ENCODE peak calls at places on chromosomes 2 and 18, in ten cellular contexts. One of them, this sample, is unnamed. For H3K27me3, the result is how much of the 10 kb centered on the place peaks cover.

GRCh38 chr18:7514796-7515440 is 52.2 kb upstream of the PTPRM start:
- DNase-seq in MM.1S: no peak
- DNase-seq in AG04450: no peak
- DNase-seq in heart right ventricle: no peak
- DNase-seq in colonic mucosa: no peak
- DNase-seq in psoas muscle: no peak
- DNase-seq in dorsolateral prefrontal cortex: no peak
- DNase-seq in lung: no peak
- DNase-seq in ovary: no peak
- DNase-seq in bronchial epithelial cell: peak
- DNase-seq in this sample: peak

GRCh38 chr2:162475661-162476060 is 131.7 kb downstream of the GCA start:
- DNase-seq in MM.1S: no peak
- DNase-seq in AG04450: no peak
- DNase-seq in heart right ventricle: no peak
- DNase-seq in colonic mucosa: no peak
- DNase-seq in psoas muscle: no peak
- DNase-seq in dorsolateral prefrontal cortex: peak
- DNase-seq in lung: no peak
- DNase-seq in ovary: no peak
- DNase-seq in bronchial epithelial cell: peak
- DNase-seq in this sample: peak

GRCh38 chr18:36288689-36289088 is 8.8 kb upstream of the FHOD3 start:
- DNase-seq in MM.1S: no peak
- DNase-seq in AG04450: no peak
- DNase-seq in heart right ventricle: no peak
- DNase-seq in colonic mucosa: no peak
- DNase-seq in psoas muscle: no peak
- DNase-seq in dorsolateral prefrontal cortex: no peak
- DNase-seq in lung: no peak
- DNase-seq in ovary: no peak
- DNase-seq in bronchial epithelial cell: no peak
- DNase-seq in this sample: no peak

GRCh38 chr2:170818294-170819104 is 1.8 kb downstream of the GAD1 start:
- DNase-seq in MM.1S: no peak
- DNase-seq in AG04450: no peak
- DNase-seq in heart right ventricle: no peak
- DNase-seq in colonic mucosa: no peak
- DNase-seq in psoas muscle: no peak
- DNase-seq in dorsolateral prefrontal cortex: no peak
- DNase-seq in lung: no peak
- DNase-seq in ovary: no peak
- DNase-seq in bronchial epithelial cell: no peak
- DNase-seq in this sample: no peak

GRCh38 chr18:8703781-8704301 is 1.5 kb upstream of the MTCL1 start:
- DNase-seq in MM.1S: no peak
- DNase-seq in AG04450: no peak
- DNase-seq in heart right ventricle: no peak
- DNase-seq in colonic mucosa: no peak
- DNase-seq in psoas muscle: no peak
- DNase-seq in dorsolateral prefrontal cortex: no peak
- DNase-seq in lung: no peak
- DNase-seq in ovary: peak
- DNase-seq in bronchial epithelial cell: no peak
- DNase-seq in this sample: no peak

GRCh38 chr2:176781570-176782217 is 430.9 kb upstream of the HNRNPA3 start:
- DNase-seq in MM.1S: no peak
- DNase-seq in AG04450: no peak
- DNase-seq in heart right ventricle: no peak
- DNase-seq in colonic mucosa: no peak
- DNase-seq in psoas muscle: no peak
- DNase-seq in dorsolateral prefrontal cortex: no peak
- DNase-seq in lung: no peak
- DNase-seq in ovary: no peak
- DNase-seq in bronchial epithelial cell: no peak
- DNase-seq in this sample: no peak

GRCh38 chr2:27805180-27805579 is 33.7 kb downstream of the MRPL33 start:
- DNase-seq in MM.1S: no peak
- DNase-seq in AG04450: no peak
- DNase-seq in heart right ventricle: no peak
- DNase-seq in colonic mucosa: no peak
- DNase-seq in psoas muscle: no peak
- DNase-seq in dorsolateral prefrontal cortex: no peak
- DNase-seq in lung: no peak
- DNase-seq in ovary: no peak
- DNase-seq in bronchial epithelial cell: no peak
- DNase-seq in this sample: no peak

GRCh38 chr18:2948038-2948437 is 64.9 kb downstream of the LPIN2 start:
- DNase-seq in MM.1S: no peak
- DNase-seq in AG04450: no peak
- DNase-seq in heart right ventricle: no peak
- DNase-seq in colonic mucosa: no peak
- DNase-seq in psoas muscle: no peak
- DNase-seq in dorsolateral prefrontal cortex: no peak
- DNase-seq in lung: no peak
- DNase-seq in ovary: no peak
- DNase-seq in bronchial epithelial cell: peak
- DNase-seq in this sample: peak

GRCh38 chr2:191410646-191411436 is 165.6 kb downstream of the MYO1B start:
- DNase-seq in MM.1S: no peak
- DNase-seq in AG04450: no peak
- DNase-seq in heart right ventricle: no peak
- DNase-seq in colonic mucosa: no peak
- DNase-seq in psoas muscle: no peak
- DNase-seq in dorsolateral prefrontal cortex: no peak
- DNase-seq in lung: no peak
- DNase-seq in ovary: no peak
- DNase-seq in bronchial epithelial cell: no peak
- DNase-seq in this sample: no peak

GRCh38 chr2:88628569-88628939 is 1.3 kb upstream of the EIF2AK3 start:
- DNase-seq in MM.1S: no peak
- DNase-seq in AG04450: no peak
- DNase-seq in heart right ventricle: peak
- DNase-seq in colonic mucosa: peak
- DNase-seq in psoas muscle: no peak
- DNase-seq in dorsolateral prefrontal cortex: no peak
- DNase-seq in lung: no peak
- DNase-seq in ovary: peak
- DNase-seq in bronchial epithelial cell: no peak
- DNase-seq in this sample: no peak

GRCh38 chr2:88517759-88518201 is 65.3 kb upstream of the FOXI3 start:
- DNase-seq in MM.1S: no peak
- DNase-seq in AG04450: no peak
- DNase-seq in heart right ventricle: no peak
- DNase-seq in colonic mucosa: no peak
- DNase-seq in psoas muscle: no peak
- DNase-seq in dorsolateral prefrontal cortex: no peak
- DNase-seq in lung: no peak
- DNase-seq in ovary: no peak
- DNase-seq in bronchial epithelial cell: no peak
- DNase-seq in this sample: no peak

GRCh38 chr2:29066989-29067605 is 7.2 kb downstream of the PCARE start:
- DNase-seq in MM.1S: no peak
- DNase-seq in AG04450: no peak
- DNase-seq in heart right ventricle: no peak
- DNase-seq in colonic mucosa: no peak
- DNase-seq in psoas muscle: no peak
- DNase-seq in dorsolateral prefrontal cortex: no peak
- DNase-seq in lung: no peak
- DNase-seq in ovary: no peak
- DNase-seq in bronchial epithelial cell: peak
- DNase-seq in this sample: peak

GRCh38 chr2:68463287-68463877 is 3.7 kb downstream of the FBXO48 start:
- DNase-seq in MM.1S: peak
- DNase-seq in AG04450: peak
- DNase-seq in heart right ventricle: no peak
- DNase-seq in colonic mucosa: no peak
- DNase-seq in psoas muscle: no peak
- DNase-seq in dorsolateral prefrontal cortex: no peak
- DNase-seq in lung: no peak
- DNase-seq in ovary: no peak
- DNase-seq in bronchial epithelial cell: peak
- DNase-seq in this sample: no peak

GRCh38 chr2:9762941-9763340 is 80.3 kb upstream of the TAF1B start:
- DNase-seq in MM.1S: no peak
- DNase-seq in AG04450: no peak
- DNase-seq in heart right ventricle: no peak
- DNase-seq in colonic mucosa: no peak
- DNase-seq in psoas muscle: no peak
- DNase-seq in dorsolateral prefrontal cortex: no peak
- DNase-seq in lung: no peak
- DNase-seq in ovary: no peak
- DNase-seq in bronchial epithelial cell: no peak
- DNase-seq in this sample: no peak
- TF ChIP-seq CTCF in MM.1S: no peak
- TF ChIP-seq CTCF in AG04450: no peak
- TF ChIP-seq CTCF in heart right ventricle: no peak
- TF ChIP-seq CTCF in colonic mucosa: no peak
- TF ChIP-seq CTCF in psoas muscle: no peak
- TF ChIP-seq CTCF in dorsolateral prefrontal cortex: no peak
- TF ChIP-seq CTCF in lung: no peak
- TF ChIP-seq CTCF in ovary: no peak
- TF ChIP-seq CTCF in bronchial epithelial cell: no peak
- TF ChIP-seq CTCF in this sample: no peak

GRCh38 chr2:109171444-109172334 is 42.7 kb downstream of the SH3RF3 start:
- DNase-seq in MM.1S: no peak
- DNase-seq in AG04450: peak
- DNase-seq in heart right ventricle: peak
- DNase-seq in colonic mucosa: peak
- DNase-seq in psoas muscle: peak
- DNase-seq in dorsolateral prefrontal cortex: no peak
- DNase-seq in lung: peak
- DNase-seq in ovary: peak
- DNase-seq in bronchial epithelial cell: peak
- DNase-seq in this sample: no peak

GRCh38 chr2:109166811-109167210 is 37.8 kb downstream of the SH3RF3 start:
- DNase-seq in MM.1S: no peak
- DNase-seq in AG04450: no peak
- DNase-seq in heart right ventricle: no peak
- DNase-seq in colonic mucosa: no peak
- DNase-seq in psoas muscle: no peak
- DNase-seq in dorsolateral prefrontal cortex: no peak
- DNase-seq in lung: no peak
- DNase-seq in ovary: no peak
- DNase-seq in bronchial epithelial cell: no peak
- DNase-seq in this sample: no peak

GRCh38 chr2:109170645-109171044 is 41.6 kb downstream of the SH3RF3 start:
- DNase-seq in MM.1S: no peak
- DNase-seq in AG04450: no peak
- DNase-seq in heart right ventricle: no peak
- DNase-seq in colonic mucosa: no peak
- DNase-seq in psoas muscle: no peak
- DNase-seq in dorsolateral prefrontal cortex: no peak
- DNase-seq in lung: no peak
- DNase-seq in ovary: no peak
- DNase-seq in bronchial epithelial cell: no peak
- DNase-seq in this sample: no peak

GRCh38 chr2:109168080-109168479 is 39.1 kb downstream of the SH3RF3 start:
- DNase-seq in MM.1S: no peak
- DNase-seq in AG04450: no peak
- DNase-seq in heart right ventricle: no peak
- DNase-seq in colonic mucosa: no peak
- DNase-seq in psoas muscle: no peak
- DNase-seq in dorsolateral prefrontal cortex: no peak
- DNase-seq in lung: no peak
- DNase-seq in ovary: no peak
- DNase-seq in bronchial epithelial cell: no peak
- DNase-seq in this sample: no peak

DNA sequence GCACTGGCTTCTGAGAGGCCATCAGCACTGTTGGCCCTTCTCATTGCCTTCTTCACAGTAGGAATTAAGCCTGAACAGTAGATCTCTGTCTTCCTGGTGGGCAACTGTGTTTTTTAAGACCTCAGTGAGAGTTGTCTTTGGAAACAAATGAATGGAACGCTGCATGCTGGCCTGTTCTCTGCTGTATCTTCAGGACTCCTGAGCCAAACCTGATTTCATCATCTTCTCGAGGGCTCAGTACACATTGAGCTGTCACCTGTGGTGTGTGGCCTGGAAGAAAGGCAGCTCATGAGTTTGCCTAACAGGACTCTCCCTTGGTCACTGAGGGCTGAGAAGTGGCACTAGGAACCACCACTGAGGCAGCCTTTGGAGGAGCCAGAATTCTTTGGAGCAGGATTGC is 39.7 kb downstream of the SH3RF3 start:
- DNase-seq in MM.1S: no peak
- DNase-seq in AG04450: no peak
- DNase-seq in heart right ventricle: no peak
- DNase-seq in colonic mucosa: no peak
- DNase-seq in psoas muscle: no peak
- DNase-seq in dorsolateral prefrontal cortex: no peak
- DNase-seq in lung: no peak
- DNase-seq in ovary: no peak
- DNase-seq in bronchial epithelial cell: no peak
- DNase-seq in this sample: no peak
- H3K27me3 ChIP-seq in MM.1S: under half
- H3K27me3 ChIP-seq in AG04450: under half
- H3K27me3 ChIP-seq in heart right ventricle: under half
- H3K27me3 ChIP-seq in colonic mucosa: under half
- H3K27me3 ChIP-seq in psoas muscle: under half
- H3K27me3 ChIP-seq in dorsolateral prefrontal cortex: under half
- H3K27me3 ChIP-seq in lung: under half
- H3K27me3 ChIP-seq in ovary: under half
- H3K27me3 ChIP-seq in bronchial epithelial cell: under half
- H3K27me3 ChIP-seq in this sample: under half

GRCh38 chr18:26717123-26717522 is 148.4 kb downstream of the AQP4 start:
- DNase-seq in MM.1S: no peak
- DNase-seq in AG04450: no peak
- DNase-seq in heart right ventricle: no peak
- DNase-seq in colonic mucosa: no peak
- DNase-seq in psoas muscle: no peak
- DNase-seq in dorsolateral prefrontal cortex: no peak
- DNase-seq in lung: no peak
- DNase-seq in ovary: no peak
- DNase-seq in bronchial epithelial cell: no peak
- DNase-seq in this sample: no peak
- TF ChIP-seq CTCF in MM.1S: no peak
- TF ChIP-seq CTCF in AG04450: no peak
- TF ChIP-seq CTCF in heart right ventricle: no peak
- TF ChIP-seq CTCF in colonic mucosa: no peak
- TF ChIP-seq CTCF in psoas muscle: no peak
- TF ChIP-seq CTCF in dorsolateral prefrontal cortex: no peak
- TF ChIP-seq CTCF in lung: no peak
- TF ChIP-seq CTCF in ovary: no peak
- TF ChIP-seq CTCF in bronchial epithelial cell: no peak
- TF ChIP-seq CTCF in this sample: no peak

DNA sequence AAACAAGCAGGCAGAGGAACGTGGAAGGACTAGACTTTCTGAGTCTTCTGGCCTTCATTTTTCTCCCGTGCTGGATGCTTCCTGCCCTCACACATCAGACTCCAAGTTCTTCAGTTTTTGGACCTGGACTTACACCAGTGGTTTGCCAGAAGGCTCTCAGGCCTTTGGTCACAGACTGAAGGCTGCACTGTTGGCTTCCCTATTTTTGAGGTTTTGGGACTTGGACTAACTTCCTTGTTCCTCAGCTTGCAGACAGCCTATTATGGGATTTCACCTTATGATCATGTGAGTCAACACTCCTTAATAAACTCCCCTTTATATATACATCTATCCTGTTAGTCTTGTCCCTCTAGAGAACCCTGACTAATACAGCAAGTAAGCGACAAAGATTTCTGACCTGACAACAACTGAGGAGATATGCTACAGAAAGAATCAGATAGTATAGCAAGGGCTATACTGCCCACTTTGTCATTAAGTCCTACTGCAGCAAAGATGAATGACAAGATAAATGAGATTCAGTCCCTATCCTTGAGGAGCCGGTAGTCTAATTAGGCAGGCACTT is 7.2 kb downstream of the CDC42EP3 start:
- DNase-seq in MM.1S: no peak
- DNase-seq in AG04450: no peak
- DNase-seq in heart right ventricle: no peak
- DNase-seq in colonic mucosa: no peak
- DNase-seq in psoas muscle: no peak
- DNase-seq in dorsolateral prefrontal cortex: no peak
- DNase-seq in lung: no peak
- DNase-seq in ovary: no peak
- DNase-seq in bronchial epithelial cell: no peak
- DNase-seq in this sample: no peak
- H3K27me3 ChIP-seq in MM.1S: under half
- H3K27me3 ChIP-seq in AG04450: under half
- H3K27me3 ChIP-seq in heart right ventricle: under half
- H3K27me3 ChIP-seq in colonic mucosa: under half
- H3K27me3 ChIP-seq in psoas muscle: under half
- H3K27me3 ChIP-seq in dorsolateral prefrontal cortex: under half
- H3K27me3 ChIP-seq in lung: under half
- H3K27me3 ChIP-seq in ovary: under half
- H3K27me3 ChIP-seq in bronchial epithelial cell: under half
- H3K27me3 ChIP-seq in this sample: under half

This sample was measured in pancreas.